ENCODE peak calls at places on chromosomes 3 and 15, in eight cellular contexts. One of them, this sample, is unnamed.
A peak's percentile ranks its signal among the peaks of the same experiment; 100 is the strongest.

GRCh38 chr15:73571346-73571745 is 61.8 kb downstream of the NPTN start:
- DNase-seq in M059J: no peak
- DNase-seq in HTR-8/SVneo: no peak
- DNase-seq in NB4: no peak
- DNase-seq in CD8-positive, alpha-beta T cell: no peak
- DNase-seq in neuronal stem cell: no peak
- DNase-seq in coronary artery: no peak
- DNase-seq in K562: no peak
- DNase-seq in this sample: no peak

GRCh38 chr3:64235605-64236004 is 10.3 kb upstream of the PRICKLE2 start:
- DNase-seq in M059J: no peak
- DNase-seq in HTR-8/SVneo: no peak
- DNase-seq in CD8-positive, alpha-beta T cell: no peak
- DNase-seq in neuronal stem cell: no peak
- DNase-seq in NB4: no peak
- DNase-seq in K562: no peak
- DNase-seq in coronary artery: no peak
- DNase-seq in this sample: no peak

GRCh38 chr3:111531446-111531845 is 10.6 kb upstream of the CD96 start:
- DNase-seq in neuronal stem cell: no peak
- DNase-seq in HTR-8/SVneo: no peak
- DNase-seq in CD8-positive, alpha-beta T cell: no peak
- DNase-seq in M059J: peak; percentile 43
- DNase-seq in coronary artery: no peak
- DNase-seq in K562: no peak
- DNase-seq in NB4: no peak
- DNase-seq in this sample: no peak

GRCh38 chr15:101808201-101808600 is 3.8 kb upstream of the OR4F15 start:
- DNase-seq in CD8-positive, alpha-beta T cell: no peak
- DNase-seq in K562: no peak
- DNase-seq in HTR-8/SVneo: no peak
- DNase-seq in NB4: no peak
- DNase-seq in M059J: peak; percentile 77
- DNase-seq in neuronal stem cell: no peak
- DNase-seq in coronary artery: no peak
- DNase-seq in this sample: no peak

GRCh38 chr3:187836848-187837770 is 91.8 kb upstream of the BCL6 start:
- DNase-seq in NB4: no peak
- DNase-seq in K562: no peak
- DNase-seq in CD8-positive, alpha-beta T cell: no peak
- DNase-seq in coronary artery: no peak
- DNase-seq in HTR-8/SVneo: no peak
- DNase-seq in neuronal stem cell: no peak
- DNase-seq in M059J: no peak
- DNase-seq in this sample: no peak

GRCh38 chr3:138923531-138923994 is 23.4 kb downstream of the FOXL2 start:
- DNase-seq in coronary artery: no peak
- DNase-seq in HTR-8/SVneo: peak; percentile 82
- DNase-seq in CD8-positive, alpha-beta T cell: peak; percentile 88
- DNase-seq in K562: peak; percentile 73
- DNase-seq in NB4: peak; percentile 89
- DNase-seq in M059J: peak; percentile 86
- DNase-seq in neuronal stem cell: peak; percentile 87
- DNase-seq in this sample: peak; percentile 85

GRCh38 chr3:15629860-15630597 is 28.5 kb downstream of the BTD start:
- DNase-seq in HTR-8/SVneo: peak; percentile 81
- DNase-seq in CD8-positive, alpha-beta T cell: peak; percentile 66
- DNase-seq in M059J: peak; percentile 83
- DNase-seq in K562: peak; percentile 72
- DNase-seq in NB4: peak; percentile 83
- DNase-seq in neuronal stem cell: peak; percentile 40
- DNase-seq in coronary artery: no peak
- DNase-seq in this sample: peak; percentile 83

GRCh38 chr15:42933886-42934667 is 13.5 kb upstream of the TTBK2 start:
- DNase-seq in HTR-8/SVneo: no peak
- DNase-seq in CD8-positive, alpha-beta T cell: no peak
- DNase-seq in NB4: peak; percentile 53
- DNase-seq in M059J: peak; percentile 61
- DNase-seq in coronary artery: no peak
- DNase-seq in K562: no peak
- DNase-seq in neuronal stem cell: no peak
- DNase-seq in this sample: no peak

GRCh38 chr3:115986555-115987207 is 363.4 kb downstream of the GAP43 start:
- DNase-seq in neuronal stem cell: no peak
- DNase-seq in HTR-8/SVneo: no peak
- DNase-seq in coronary artery: no peak
- DNase-seq in NB4: peak; percentile 16
- DNase-seq in CD8-positive, alpha-beta T cell: no peak
- DNase-seq in M059J: peak; percentile 49
- DNase-seq in K562: peak; percentile 58
- DNase-seq in this sample: no peak

GRCh38 chr3:71489315-71489761 is 94.2 kb downstream of the FOXP1 start:
- DNase-seq in NB4: no peak
- DNase-seq in CD8-positive, alpha-beta T cell: peak; percentile 64
- DNase-seq in M059J: no peak
- DNase-seq in K562: no peak
- DNase-seq in HTR-8/SVneo: no peak
- DNase-seq in coronary artery: no peak
- DNase-seq in neuronal stem cell: no peak
- DNase-seq in this sample: no peak

GRCh38 chr3:25945836-25946235 is 155.9 kb downstream of the OXSM start:
- DNase-seq in M059J: no peak
- DNase-seq in NB4: peak; percentile 44
- DNase-seq in K562: no peak
- DNase-seq in HTR-8/SVneo: no peak
- DNase-seq in CD8-positive, alpha-beta T cell: no peak
- DNase-seq in neuronal stem cell: no peak
- DNase-seq in coronary artery: no peak
- DNase-seq in this sample: no peak

GRCh38 chr15:69325456-69325971 is 26.8 kb downstream of the PAQR5 start:
- DNase-seq in CD8-positive, alpha-beta T cell: no peak
- DNase-seq in HTR-8/SVneo: no peak
- DNase-seq in neuronal stem cell: no peak
- DNase-seq in coronary artery: no peak
- DNase-seq in M059J: no peak
- DNase-seq in K562: no peak
- DNase-seq in NB4: no peak
- DNase-seq in this sample: no peak

GRCh38 chr15:96410175-96411055 is 79.9 kb downstream of the NR2F2 start:
- DNase-seq in CD8-positive, alpha-beta T cell: no peak
- DNase-seq in M059J: no peak
- DNase-seq in neuronal stem cell: no peak
- DNase-seq in coronary artery: no peak
- DNase-seq in NB4: no peak
- DNase-seq in HTR-8/SVneo: no peak
- DNase-seq in K562: no peak
- DNase-seq in this sample: no peak

GRCh38 chr3:123733341-123733740 is 148.5 kb upstream of the HACD2 start:
- DNase-seq in coronary artery: no peak
- DNase-seq in CD8-positive, alpha-beta T cell: no peak
- DNase-seq in M059J: peak; percentile 58
- DNase-seq in NB4: no peak
- DNase-seq in neuronal stem cell: no peak
- DNase-seq in HTR-8/SVneo: no peak
- DNase-seq in K562: no peak
- DNase-seq in this sample: no peak

GRCh38 chr15:45333550-45333949 is 44.8 kb downstream of the GATM start:
- DNase-seq in neuronal stem cell: no peak
- DNase-seq in HTR-8/SVneo: peak; percentile 9
- DNase-seq in NB4: no peak
- DNase-seq in CD8-positive, alpha-beta T cell: no peak
- DNase-seq in K562: no peak
- DNase-seq in coronary artery: no peak
- DNase-seq in M059J: peak; percentile 47
- DNase-seq in this sample: no peak

GRCh38 chr15:51799174-51799907 is 30.1 kb upstream of the TMOD3 start:
- DNase-seq in M059J: no peak
- DNase-seq in K562: no peak
- DNase-seq in CD8-positive, alpha-beta T cell: no peak
- DNase-seq in NB4: no peak
- DNase-seq in HTR-8/SVneo: no peak
- DNase-seq in neuronal stem cell: no peak
- DNase-seq in coronary artery: no peak
- DNase-seq in this sample: no peak

GRCh38 chr3:10397879-10398278 is 77.0 kb upstream of the SEC13 start:
- DNase-seq in coronary artery: no peak
- DNase-seq in M059J: no peak
- DNase-seq in NB4: no peak
- DNase-seq in HTR-8/SVneo: no peak
- DNase-seq in CD8-positive, alpha-beta T cell: no peak
- DNase-seq in K562: no peak
- DNase-seq in neuronal stem cell: no peak
- DNase-seq in this sample: no peak

GRCh38 chr15:78216276-78217229 is 17.8 kb downstream of the ACSBG1 start:
- DNase-seq in M059J: peak; percentile 98
- DNase-seq in HTR-8/SVneo: no peak
- DNase-seq in coronary artery: no peak
- DNase-seq in K562: no peak
- DNase-seq in neuronal stem cell: no peak
- DNase-seq in NB4: no peak
- DNase-seq in CD8-positive, alpha-beta T cell: no peak
- DNase-seq in this sample: no peak

GRCh38 chr3:9736831-9737230 is 5.3 kb downstream of the BRPF1 start:
- DNase-seq in NB4: no peak
- DNase-seq in K562: no peak
- DNase-seq in CD8-positive, alpha-beta T cell: no peak
- DNase-seq in HTR-8/SVneo: no peak
- DNase-seq in coronary artery: no peak
- DNase-seq in M059J: no peak
- DNase-seq in neuronal stem cell: no peak
- DNase-seq in this sample: no peak

GRCh38 chr3:174330303-174330702 is 528.8 kb upstream of the NAALADL2 start:
- DNase-seq in CD8-positive, alpha-beta T cell: no peak
- DNase-seq in coronary artery: no peak
- DNase-seq in NB4: no peak
- DNase-seq in M059J: peak; percentile 89
- DNase-seq in K562: no peak
- DNase-seq in HTR-8/SVneo: peak; percentile 12
- DNase-seq in neuronal stem cell: no peak
- DNase-seq in this sample: no peak

GRCh38 chr15:38455096-38455495 is 1.2 kb downstream of the FAM98B start:
- DNase-seq in neuronal stem cell: no peak
- DNase-seq in K562: no peak
- DNase-seq in HTR-8/SVneo: no peak
- DNase-seq in coronary artery: no peak
- DNase-seq in NB4: peak; percentile 25
- DNase-seq in M059J: no peak
- DNase-seq in CD8-positive, alpha-beta T cell: no peak
- DNase-seq in this sample: no peak

GRCh38 chr15:37877851-37878577 is 56.4 kb upstream of the TMCO5A start:
- DNase-seq in NB4: no peak
- DNase-seq in neuronal stem cell: no peak
- DNase-seq in M059J: peak; percentile 66
- DNase-seq in CD8-positive, alpha-beta T cell: no peak
- DNase-seq in coronary artery: no peak
- DNase-seq in HTR-8/SVneo: peak; percentile 22
- DNase-seq in K562: no peak
- DNase-seq in this sample: no peak

GRCh38 chr3:143763568-143764162 is 84.6 kb downstream of the SLC9A9 start:
- DNase-seq in CD8-positive, alpha-beta T cell: no peak
- DNase-seq in K562: no peak
- DNase-seq in HTR-8/SVneo: no peak
- DNase-seq in M059J: peak; percentile 11
- DNase-seq in NB4: no peak
- DNase-seq in coronary artery: no peak
- DNase-seq in neuronal stem cell: no peak
- DNase-seq in this sample: no peak

GRCh38 chr15:58444658-58445332 is 13.0 kb downstream of the LIPC start:
- DNase-seq in HTR-8/SVneo: no peak
- DNase-seq in neuronal stem cell: no peak
- DNase-seq in K562: no peak
- DNase-seq in NB4: peak; percentile 12
- DNase-seq in M059J: no peak
- DNase-seq in coronary artery: no peak
- DNase-seq in CD8-positive, alpha-beta T cell: no peak
- DNase-seq in this sample: no peak

GRCh38 chr3:32297366-32297765 is 58.9 kb downstream of the CMTM8 start:
- DNase-seq in coronary artery: no peak
- DNase-seq in NB4: peak; percentile 26
- DNase-seq in neuronal stem cell: no peak
- DNase-seq in K562: no peak
- DNase-seq in CD8-positive, alpha-beta T cell: peak; percentile 57
- DNase-seq in HTR-8/SVneo: no peak
- DNase-seq in M059J: no peak
- DNase-seq in this sample: no peak

GRCh38 chr3:173770796-173771573 is 373.4 kb downstream of the NLGN1 start:
- DNase-seq in M059J: no peak
- DNase-seq in neuronal stem cell: peak; percentile 21
- DNase-seq in K562: no peak
- DNase-seq in HTR-8/SVneo: no peak
- DNase-seq in NB4: no peak
- DNase-seq in coronary artery: no peak
- DNase-seq in CD8-positive, alpha-beta T cell: no peak
- DNase-seq in this sample: peak; percentile 11